ENCODE peak calls at places on chromosomes 1 and 21, in ten cellular contexts. H is right lobe of liver, E is HCT116, B is IMR-90, J is heart left ventricle, X is HepG2, N is gastrocnemius medialis, Y is K562, Z is A549, G is upper lobe of left lung. M is an unnamed sample.

GRCh38 chr21:31725202-31725840 is 6.6 kb downstream of the SCAF4 start:
- ATAC-seq in X (no peak), E (no peak), J (no peak), B (no peak), Y (no peak), Z (no peak), H (no peak), G (no peak), N (no peak), M (no peak)

GRCh38 chr21:20272791-20273362 is 725.3 kb upstream of the NCAM2 start:
- ATAC-seq in Z (no peak), H (no peak), G (no peak), X (no peak), N (no peak), Y (peak), E (no peak), B (no peak), J (no peak), M (no peak)

GRCh38 chr1:89041055-89041707 is 18.5 kb upstream of the GBP3 start:
- ATAC-seq in X (no peak), Y (no peak), J (no peak), E (no peak), G (no peak), B (peak), H (no peak), N (no peak), Z (no peak), M (no peak)

GRCh38 chr1:184622136-184622823 is 132.4 kb downstream of the EDEM3 start:
- ATAC-seq in G (peak), Y (peak), H (peak), Z (no peak), E (no peak), X (no peak), N (peak), J (peak), B (peak), M (peak)

GRCh38 chr1:92993581-92993980 is 32.3 kb upstream of the DIPK1A start:
- ATAC-seq in H (no peak), Z (no peak), G (no peak), N (no peak), E (no peak), J (no peak), X (no peak), Y (no peak), B (no peak), M (no peak)

GRCh38 chr1:205339197-205339702 is 17.5 kb downstream of the KLHDC8A start:
- ATAC-seq in N (no peak), J (no peak), E (no peak), Z (no peak), B (no peak), G (no peak), Y (no peak), H (no peak), X (peak), M (no peak)

GRCh38 chr1:8174807-8175206 is 143.1 kb upstream of the SLC45A1 start:
- ATAC-seq in X (no peak), Z (no peak), B (no peak), J (no peak), E (peak), N (no peak), H (no peak), Y (no peak), G (peak), M (peak)

GRCh38 chr1:154253671-154254070 is 18.8 kb upstream of the HAX1 start:
- ATAC-seq in J (no peak), Z (no peak), G (no peak), X (no peak), B (no peak), N (no peak), H (no peak), E (no peak), Y (no peak), M (no peak)

GRCh38 chr1:31249854-31250253 is 10.2 kb upstream of the NKAIN1 start:
- ATAC-seq in Y (no peak), N (peak), X (no peak), Z (no peak), J (no peak), B (no peak), H (no peak), E (no peak), G (no peak), M (no peak)

GRCh38 chr1:111639602-111640198 is 20.1 kb downstream of the RAP1A start:
- ATAC-seq in J (no peak), Y (peak), Z (no peak), B (no peak), X (peak), N (no peak), E (no peak), G (no peak), H (peak), M (no peak)

GRCh38 chr1:28026329-28026728 is 62.1 kb downstream of the EYA3 start:
- ATAC-seq in G (no peak), B (no peak), X (no peak), H (no peak), N (no peak), Z (no peak), E (no peak), Y (no peak), J (no peak), M (no peak)

GRCh38 chr1:213688655-213689054 is 299.1 kb upstream of the PROX1 start:
- ATAC-seq in N (no peak), Y (no peak), B (no peak), E (no peak), J (no peak), X (no peak), H (no peak), G (no peak), Z (no peak), M (no peak)

GRCh38 chr1:172277277-172277676 is 143.2 kb upstream of the C1orf105 start:
- ATAC-seq in J (no peak), Z (no peak), Y (no peak), B (no peak), X (no peak), H (no peak), E (no peak), N (no peak), G (no peak), M (no peak)

GRCh38 chr1:12486401-12487005 is 131.5 kb downstream of the DHRS3 start:
- ATAC-seq in E (peak), Y (no peak), N (peak), Z (peak), J (peak), G (peak), X (no peak), B (no peak), H (peak), M (peak)

GRCh38 chr1:35269190-35269988 is 880 bp downstream of the ZMYM4 start:
- ATAC-seq in E (no peak), Y (peak), H (no peak), B (no peak), N (no peak), Z (no peak), G (no peak), J (no peak), X (no peak), M (no peak)

GRCh38 chr1:21647431-21648373 is 21.5 kb downstream of the RAP1GAP start:
- ATAC-seq in G (no peak), H (no peak), X (no peak), Y (peak), E (peak), B (peak), J (peak), N (no peak), Z (no peak), M (no peak)

GRCh38 chr1:4277598-4277997 is 376.8 kb upstream of the AJAP1 start:
- ATAC-seq in H (no peak), B (no peak), G (no peak), E (no peak), J (no peak), Y (no peak), X (no peak), Z (no peak), N (no peak), M (no peak)

GRCh38 chr21:34362136-34362444 is 1.7 kb upstream of the KCNE2 start:
- ATAC-seq in Y (peak), H (no peak), E (peak), X (no peak), J (no peak), G (no peak), B (peak), Z (no peak), N (peak), M (peak)

GRCh38 chr1:116988908-116989307 is 12.7 kb upstream of the CD101 start:
- ATAC-seq in X (no peak), Z (no peak), H (no peak), Y (no peak), N (no peak), G (no peak), J (no peak), B (no peak), E (no peak), M (no peak)

GRCh38 chr1:41431490-41432350 is 52.8 kb downstream of the EDN2 start:
- ATAC-seq in E (no peak), H (no peak), J (peak), G (no peak), Z (no peak), N (no peak), B (no peak), X (peak), Y (no peak), M (no peak)

GRCh38 chr1:21831454-21831970 is 19.4 kb downstream of the LDLRAD2 start:
- ATAC-seq in X (no peak), N (no peak), Y (no peak), J (no peak), E (no peak), Z (no peak), G (no peak), B (no peak), H (no peak), M (no peak)

GRCh38 chr1:190444464-190444863 is 33.2 kb downstream of the BRINP3 start:
- ATAC-seq in N (no peak), B (no peak), H (no peak), X (no peak), J (no peak), E (no peak), Z (no peak), Y (no peak), G (no peak), M (no peak)

GRCh38 chr1:91827094-91828006 is 58.6 kb downstream of the TGFBR3 start:
- ATAC-seq in E (no peak), N (peak), X (peak), G (peak), J (peak), Z (peak), Y (no peak), H (no peak), B (no peak), M (peak)

GRCh38 chr1:201966171-201966570 is 10.9 kb downstream of the TIMM17A start:
- ATAC-seq in B (no peak), J (no peak), Y (no peak), E (no peak), X (no peak), Z (no peak), G (no peak), H (no peak), N (no peak), M (no peak)

GRCh38 chr1:99964806-99965205 is 5.0 kb upstream of the SLC35A3 start:
- ATAC-seq in G (peak), X (no peak), Y (peak), B (no peak), Z (no peak), E (no peak), J (no peak), H (no peak), N (no peak), M (no peak)

GRCh38 chr1:96075704-96076455 is 645.7 kb upstream of the PTBP2 start:
- ATAC-seq in G (no peak), N (no peak), J (no peak), X (no peak), B (no peak), H (no peak), E (no peak), Y (no peak), Z (no peak), M (no peak)

GRCh38 chr21:17436626-17437111 is 76.2 kb upstream of the CXADR start:
- ATAC-seq in N (no peak), Z (no peak), Y (no peak), J (no peak), E (no peak), B (no peak), G (no peak), H (no peak), X (peak), M (no peak)

GRCh38 chr21:36202721-36203602 is 46.3 kb downstream of the DOP1B start:
- ATAC-seq in N (no peak), Z (no peak), Y (no peak), J (peak), E (peak), H (peak), G (no peak), X (peak), B (no peak), M (no peak)

GRCh38 chr21:33394260-33394659 is 9.0 kb upstream of the IFNGR2 start:
- ATAC-seq in J (peak), Z (no peak), H (peak), N (no peak), B (no peak), X (no peak), Y (no peak), G (peak), E (no peak), M (peak)

GRCh38 chr1:34365295-34365694 is 188.6 kb downstream of the C1orf94 start:
- ATAC-seq in Z (no peak), Y (no peak), B (no peak), E (no peak), J (no peak), H (no peak), N (no peak), G (no peak), X (no peak), M (no peak)

GRCh38 chr1:158521666-158522058 is 32.5 kb downstream of the OR6Y1 start:
- ATAC-seq in E (no peak), Y (no peak), X (no peak), J (no peak), B (no peak), N (no peak), Z (no peak), G (no peak), H (no peak), M (no peak)

GRCh38 chr1:31736675-31737074 is 27.5 kb downstream of the ADGRB2 start:
- ATAC-seq in E (no peak), N (no peak), Z (no peak), H (no peak), Y (no peak), J (no peak), G (no peak), X (no peak), B (no peak), M (no peak)

GRCh38 chr1:202952818-202953217 is 5.3 kb downstream of the ADIPOR1 start:
- ATAC-seq in N (no peak), X (no peak), B (peak), J (peak), G (peak), E (no peak), H (peak), Z (no peak), Y (peak), M (peak)

GRCh38 chr1:3032970-3033794 is 11.9 kb downstream of the ACTRT2 start:
- ATAC-seq in H (no peak), B (no peak), N (no peak), Y (no peak), E (no peak), X (no peak), J (no peak), Z (no peak), G (no peak), M (no peak)

DNA sequence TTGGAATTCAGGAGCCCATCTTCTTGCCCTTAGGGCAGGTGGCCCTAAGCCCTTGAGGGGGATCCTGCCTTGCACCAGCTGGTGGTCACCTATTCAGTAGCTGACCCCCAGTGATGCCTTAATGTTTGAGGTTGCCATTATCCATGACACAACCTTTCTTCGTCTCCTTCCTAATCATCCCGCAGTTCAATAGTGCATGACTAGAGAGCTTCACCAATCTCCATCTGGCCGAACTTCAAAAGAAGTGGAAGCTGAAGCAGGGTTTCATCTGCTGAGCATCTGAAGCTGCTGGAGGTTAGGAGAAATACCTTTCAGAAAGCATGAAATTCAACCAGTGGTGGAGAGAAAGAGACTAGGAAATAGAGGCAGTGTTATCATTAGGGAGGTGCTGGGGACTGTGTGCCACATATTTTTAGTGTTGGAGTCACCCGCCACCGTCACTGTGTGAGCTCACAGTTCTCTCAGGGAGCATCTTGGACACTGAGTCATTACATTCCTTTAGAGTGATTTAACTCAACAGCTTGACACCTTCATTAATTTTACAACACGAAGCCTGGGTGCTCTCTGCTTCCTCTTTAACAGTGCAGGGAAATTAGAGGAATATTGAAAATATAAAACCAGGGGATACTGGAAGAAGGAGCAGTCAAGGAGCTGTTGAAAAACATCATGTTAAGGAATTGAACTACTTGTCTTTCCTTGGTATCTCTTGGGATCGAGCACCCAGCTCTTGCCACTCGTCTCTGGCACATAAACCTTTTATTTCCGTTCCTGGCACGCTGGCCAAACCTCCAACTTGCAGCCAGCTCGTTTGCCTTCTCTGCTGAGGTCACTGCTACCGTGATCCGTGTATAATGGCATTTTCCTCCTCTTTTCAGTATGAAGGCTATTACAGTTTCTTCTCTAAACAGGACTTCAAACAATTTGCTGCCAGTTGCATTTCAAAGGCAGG is 53.6 kb downstream of the PEX14 start:
- ATAC-seq in X (no peak), H (peak), Z (peak), J (peak), G (peak), E (peak), Y (no peak), B (peak), N (peak), M (peak)
- TF ChIP-seq POLR2A in X (no peak), H (no peak), Z (no peak), J (no peak), G (no peak), E (no peak), Y (no peak), B (peak), N (no peak), M (no peak)

GRCh38 chr1:85911742-85912141 is 203.5 kb upstream of the ZNHIT6 start:
- ATAC-seq in X (no peak), Y (no peak), Z (no peak), H (no peak), E (peak), N (no peak), J (no peak), G (no peak), B (no peak), M (no peak)
- TF ChIP-seq POLR2A in X (no peak), Y (no peak), Z (no peak), H (no peak), E (no peak), N (no peak), J (no peak), G (no peak), B (no peak), M (no peak)

GRCh38 chr1:173355281-173356031 is 121.7 kb upstream of the PRDX6 start:
- ATAC-seq in N (no peak), Z (no peak), G (no peak), Y (peak), J (no peak), B (no peak), H (no peak), E (no peak), X (no peak), M (no peak)
- TF ChIP-seq POLR2A in N (no peak), Z (no peak), G (no peak), Y (no peak), J (no peak), B (no peak), H (no peak), E (no peak), X (no peak), M (no peak)

GRCh38 chr1:110040548-110040947 is 6.1 kb downstream of the STRIP1 start:
- ATAC-seq in X (no peak), Y (no peak), Z (no peak), E (no peak), J (no peak), N (no peak), G (no peak), B (no peak), H (no peak), M (no peak)
- TF ChIP-seq POLR2A in X (no peak), Y (no peak), Z (no peak), E (no peak), J (no peak), N (no peak), G (no peak), B (no peak), H (no peak), M (no peak)

GRCh38 chr21:29299906-29300546 is 1.3 kb downstream of the BACH1 start:
- ATAC-seq in H (peak), B (peak), G (peak), E (peak), Z (peak), Y (peak), J (peak), N (peak), X (peak), M (peak)
- TF ChIP-seq POLR2A in H (peak), B (peak), G (peak), E (no peak), Z (no peak), Y (peak), J (no peak), N (peak), X (no peak), M (no peak)

M was measured in gastroesophageal sphincter.